ENCODE peak calls at places on chromosomes 13 and 19, in eight cellular contexts. W is DMS79; I is progenitor cell of endocrine pancreas; R is NCI-H1048; V is cardiac muscle cell; T is SK-N-DZ; L is stimulated activated CD4-positive, alpha-beta T cell treated with anti-CD3 and anti-CD28 coated beads, TNF-alpha, amount 100 ng/mL, for 48 hours; E is HCEC 1CT. X is an unnamed sample.

GRCh38 chr19:10007366-10007765 is 2.9 kb downstream of the COL5A3 start:
- DNase-seq in W (no peak), I (no peak), R (no peak), V (no peak), T (no peak), L (no peak), E (no peak), X (no peak)

GRCh38 chr13:99123101-99124045 is 77.3 kb upstream of the UBAC2 start:
- DNase-seq in W (no peak), I (no peak), R (no peak), V (no peak), T (no peak), L (no peak), E (peak), X (no peak)

GRCh38 chr13:27775943-27776342 is 16.3 kb upstream of the GSX1 start:
- DNase-seq in W (no peak), I (no peak), R (no peak), V (no peak), T (no peak), L (no peak), E (no peak), X (peak)

GRCh38 chr19:6276447-6276846 is 3.3 kb downstream of the MLLT1 start:
- DNase-seq in W (no peak), I (no peak), R (no peak), V (peak), T (no peak), L (no peak), E (peak), X (no peak)

GRCh38 chr19:33767898-33768413 is 28.7 kb upstream of the KCTD15 start:
- DNase-seq in W (no peak), I (peak), R (no peak), V (peak), T (no peak), L (peak), E (no peak), X (peak)

GRCh38 chr19:18208098-18208951 is 4.5 kb upstream of the RAB3A start:
- DNase-seq in W (no peak), I (no peak), R (no peak), V (no peak), T (no peak), L (no peak), E (peak), X (peak)

GRCh38 chr13:106263801-106264200 is 271.7 kb downstream of the EFNB2 start:
- DNase-seq in W (no peak), I (no peak), R (no peak), V (no peak), T (no peak), L (no peak), E (no peak), X (no peak)

GRCh38 chr19:51159656-51160055 is 17.6 kb downstream of the SIGLEC7 start:
- DNase-seq in W (no peak), I (no peak), R (no peak), V (no peak), T (no peak), L (no peak), E (no peak), X (no peak)

GRCh38 chr19:12664406-12665280 is 1.9 kb downstream of the MAN2B1 start:
- DNase-seq in W (no peak), I (no peak), R (no peak), V (peak), T (no peak), L (no peak), E (no peak), X (peak)

GRCh38 chr13:99224019-99224418 is 23.4 kb downstream of the UBAC2 start:
- DNase-seq in W (no peak), I (no peak), R (no peak), V (no peak), T (peak), L (no peak), E (no peak), X (no peak)

GRCh38 chr19:42176649-42176989 is 40.9 kb downstream of the DEDD2 start:
- DNase-seq in W (peak), I (no peak), R (peak), V (peak), T (no peak), L (no peak), E (no peak), X (no peak)